ENCODE peak calls at places on chromosomes 1 and 21, in four cellular contexts. I is H9, F is OCI-LY7, K is GM23338. N is an unnamed sample.

GRCh38 chr1:165898837-165899236 is 71.4 kb downstream of the UCK2 start:
- DNase-seq in I (peak; percentile 14), F (no peak), K (no peak), N (no peak)

GRCh38 chr1:231919900-231920299 is 293.3 kb downstream of the DISC1 start:
- DNase-seq in I (no peak), F (no peak), K (peak; percentile 25), N (no peak)

GRCh38 chr1:202812176-202813026 is 1.6 kb downstream of the PCAT6 start:
- DNase-seq in I (no peak), F (no peak), K (peak; percentile 53), N (peak; percentile 80)

GRCh38 chr1:113542221-113542701 is 151.9 kb downstream of the MAGI3 start:
- DNase-seq in I (no peak), F (no peak), K (no peak), N (no peak)

GRCh38 chr1:26362331-26362730 is 8.4 kb upstream of the CRYBG2 start:
- DNase-seq in I (no peak), F (no peak), K (no peak), N (no peak)

GRCh38 chr1:231418101-231418740 is 3.9 kb downstream of the EGLN1 start:
- DNase-seq in I (no peak), F (no peak), K (no peak), N (no peak)

GRCh38 chr1:33634806-33635205 is 162.4 kb downstream of the ZSCAN20 start:
- DNase-seq in I (peak; percentile 76), F (peak; percentile 26), K (peak; percentile 87), N (peak; percentile 10)

GRCh38 chr1:172838681-172839313 is 179.9 kb downstream of the FASLG start:
- DNase-seq in I (no peak), F (no peak), K (no peak), N (no peak)

GRCh38 chr1:24105368-24106160 is 6.4 kb downstream of the MYOM3 start:
- DNase-seq in I (no peak), F (no peak), K (no peak), N (no peak)

GRCh38 chr1:230768903-230769570 is 21.8 kb downstream of the CAPN9 start:
- DNase-seq in I (no peak), F (no peak), K (peak; percentile 17), N (peak; percentile 87)

GRCh38 chr1:241470908-241471610 is 48.5 kb downstream of the FH start:
- DNase-seq in I (no peak), F (no peak), K (no peak), N (no peak)

GRCh38 chr1:58437623-58438022 is 108.9 kb downstream of the OMA1 start:
- DNase-seq in I (no peak), F (no peak), K (no peak), N (no peak)

GRCh38 chr1:51328926-51329325 is 1.4 kb downstream of the TTC39A start:
- DNase-seq in I (no peak), F (no peak), K (no peak), N (no peak)

GRCh38 chr1:177306019-177306415 is 135.3 kb downstream of the BRINP2 start:
- DNase-seq in I (no peak), F (no peak), K (no peak), N (no peak)

GRCh38 chr21:38365521-38365920 is 108.7 kb downstream of the KCNJ15 start:
- DNase-seq in I (no peak), F (no peak), K (no peak), N (no peak)

GRCh38 chr21:42263591-42264131 is 44.7 kb downstream of the ABCG1 start:
- DNase-seq in I (no peak), F (no peak), K (peak; percentile 26), N (no peak)

GRCh38 chr1:75257424-75257823 is 123.2 kb downstream of the LHX8 start:
- DNase-seq in I (peak; percentile 71), F (no peak), K (peak; percentile 78), N (no peak)
- TF ChIP-seq CTCF in I (peak; percentile 71), F (peak; percentile 33), K (peak; percentile 70), N (no peak)

GRCh38 chr1:225653463-225654276 is 747 bp upstream of the ENAH start:
- DNase-seq in I (peak; percentile 53), F (peak; percentile 27), K (peak; percentile 61), N (peak; percentile 51)
- H2AFZ ChIP-seq in I (no peak overlapping the region), F (peak overlapping the region; percentile 52), K (no peak overlapping the region), N (peak overlapping the region; percentile 90)

GRCh38 chr1:194252189-194252588 is 1065.8 kb upstream of the B3GALT2 start:
- DNase-seq in I (no peak), F (no peak), K (no peak), N (no peak)
- H3K4me2 ChIP-seq in I (no peak overlapping the region), F (no peak overlapping the region), K (no peak overlapping the region), N (no peak overlapping the region)

GRCh38 chr21:17250651-17251294 is 262.1 kb upstream of the CXADR start:
- DNase-seq in I (no peak), F (no peak), K (no peak), N (no peak)
- TF ChIP-seq CTCF in I (no peak), F (no peak), K (no peak), N (no peak)

N was measured in PC-9.